ENCODE peak calls at places on chromosomes 2 and 18, in five cellular contexts. B is tibial nerve, T is A549, C is transverse colon, N is sigmoid colon. O is an unnamed sample. For H3K4me1, the result is how much of the 10 kb centered on the place peaks cover.

GRCh38 chr18:78635093-78635800 is 344.4 kb upstream of the SALL3 start:
- DNase-seq in T (no peak), N (no peak), B (no peak), C (no peak), O (no peak)

GRCh38 chr2:177543007-177543760 is 150.6 kb downstream of the AGPS start:
- DNase-seq in N (peak), T (no peak), B (peak), C (no peak), O (no peak)

GRCh38 chr2:181742908-181743722 is 62.8 kb upstream of the NEUROD1 start:
- DNase-seq in B (peak), N (no peak), T (peak), C (peak), O (no peak)

GRCh38 chr2:71672011-71672639 is 218.8 kb downstream of the DYSF start:
- DNase-seq in C (no peak), B (no peak), N (no peak), T (no peak), O (peak)

GRCh38 chr2:112942654-112943002 is 31.7 kb downstream of the IL37 start:
- DNase-seq in N (no peak), C (no peak), T (no peak), B (no peak), O (no peak)

GRCh38 chr2:84816426-84817026 is 64.4 kb downstream of the TRABD2A start:
- DNase-seq in T (no peak), N (no peak), C (no peak), B (no peak), O (no peak)

GRCh38 chr2:142694282-142694681 is 183.2 kb upstream of the KYNU start:
- DNase-seq in C (no peak), N (no peak), T (no peak), B (no peak), O (no peak)

GRCh38 chr2:223459328-223459939 is 142.7 kb downstream of the SCG2 start:
- DNase-seq in B (no peak), C (no peak), T (peak), N (no peak), O (no peak)

GRCh38 chr2:55530539-55531081 is 11.1 kb downstream of the CFAP36 start:
- DNase-seq in C (no peak), N (no peak), T (no peak), B (no peak), O (no peak)

GRCh38 chr2:9809064-9809356 is 34.3 kb upstream of the TAF1B start:
- DNase-seq in B (no peak), T (no peak), C (peak), N (peak), O (no peak)

GRCh38 chr2:174570325-174570958 is 27.2 kb downstream of the WIPF1 start:
- DNase-seq in C (no peak), T (no peak), N (no peak), B (no peak), O (no peak)

GRCh38 chr18:22182884-22183610 is 13.7 kb downstream of the GATA6 start:
- DNase-seq in N (no peak), T (no peak), C (no peak), B (no peak), O (no peak)

GRCh38 chr2:56372071-56372656 is 188.4 kb downstream of the CCDC85A start:
- DNase-seq in T (no peak), B (no peak), C (no peak), N (no peak), O (no peak)

GRCh38 chr2:162058973-162059668 is 14.9 kb downstream of the DPP4 start:
- DNase-seq in B (no peak), T (no peak), C (no peak), N (no peak), O (no peak)

GRCh38 chr2:7886665-7887064 is 795.2 kb upstream of the ID2 start:
- DNase-seq in N (no peak), T (no peak), B (no peak), C (no peak), O (no peak)

GRCh38 chr2:128329607-128330006 is 10.9 kb upstream of the HS6ST1 start:
- DNase-seq in C (no peak), N (no peak), B (no peak), T (no peak), O (no peak)

GRCh38 chr2:190511104-190511503 is 23.4 kb downstream of the NEMP2 start:
- DNase-seq in C (no peak), B (no peak), T (peak), N (no peak), O (no peak)

GRCh38 chr2:33441235-33441810 is 35.1 kb upstream of the RASGRP3 start:
- DNase-seq in B (peak), C (peak), N (peak), T (peak), O (no peak)

GRCh38 chr2:159129807-159130206 is 156.7 kb downstream of the WDSUB1 start:
- DNase-seq in T (no peak), C (no peak), B (no peak), N (no peak), O (peak)
- H3K4me1 ChIP-seq in T (under half), C (under half), B (half or more), N (half or more), O (under half)

GRCh38 chr18:49020129-49020528 is 69.4 kb upstream of the SMAD7 start:
- DNase-seq in T (no peak), N (no peak), B (no peak), C (peak), O (no peak)

GRCh38 chr18:49019446-49020045 is 68.8 kb upstream of the SMAD7 start:
- DNase-seq in T (no peak), C (no peak), B (no peak), N (no peak), O (no peak)

GRCh38 chr18:49020621-49021021 is 69.9 kb upstream of the SMAD7 start:
- DNase-seq in T (no peak), N (no peak), C (peak), B (no peak), O (peak)

GRCh38 chr18:49021433-49022129 is 70.8 kb upstream of the SMAD7 start:
- DNase-seq in T (peak), C (peak), B (no peak), N (no peak), O (peak)

DNA sequence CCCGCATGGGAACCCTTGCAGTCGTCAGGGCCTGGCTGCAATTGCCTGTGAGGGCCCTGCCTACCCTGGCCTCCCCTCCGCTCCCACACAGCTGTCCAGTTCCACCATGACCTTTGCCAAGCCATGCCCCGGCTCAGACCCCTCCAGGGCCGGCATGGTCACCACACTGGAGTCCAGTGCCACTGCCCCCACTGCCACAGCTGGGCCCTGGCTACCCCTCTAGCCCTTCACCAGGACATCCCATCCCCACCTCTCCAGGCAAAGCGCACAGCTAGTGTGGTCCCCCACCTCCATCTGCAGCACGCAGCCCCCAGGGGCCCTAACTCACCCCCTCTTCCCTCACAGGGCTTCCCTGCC is 70.3 kb upstream of the SMAD7 start:
- DNase-seq in C (no peak), N (no peak), T (no peak), B (no peak), O (peak)
- H3K4me3 ChIP-seq in C (no peak), N (no peak), T (no peak), B (no peak), O (peak)

GRCh38 chr2:240760576-240761246 is 59.3 kb downstream of the KIF1A start:
- DNase-seq in T (no peak), N (no peak), C (no peak), B (no peak), O (peak)

GRCh38 chr2:240762249-240762648 is 57.8 kb downstream of the KIF1A start:
- DNase-seq in N (no peak), T (no peak), C (no peak), B (no peak), O (no peak)

GRCh38 chr2:240765007-240765406 is 55.0 kb downstream of the KIF1A start:
- DNase-seq in N (no peak), C (no peak), B (no peak), T (no peak), O (no peak)

GRCh38 chr2:240764605-240765004 is 55.4 kb downstream of the KIF1A start:
- DNase-seq in N (no peak), B (no peak), C (no peak), T (no peak), O (no peak)

GRCh38 chr2:240762971-240763370 is 57.0 kb downstream of the KIF1A start:
- DNase-seq in C (no peak), N (no peak), T (no peak), B (no peak), O (peak)
- TF ChIP-seq EP300 in C (no peak), N (no peak), T (no peak), B (no peak), O (no peak)

GRCh38 chr2:105779394-105779793 is 34.7 kb downstream of the NCK2 start:
- DNase-seq in B (no peak), N (no peak), T (no peak), C (no peak), O (no peak)
- H3K4me1 ChIP-seq in B (under half), N (under half), T (under half), C (under half), O (under half)

GRCh38 chr2:239252433-239253200 is 148.2 kb downstream of the HDAC4 start:
- DNase-seq in B (no peak), C (peak), N (peak), T (no peak), O (peak)
- H3K4me3 ChIP-seq in B (no peak), C (no peak), N (no peak), T (no peak), O (no peak)

DNA sequence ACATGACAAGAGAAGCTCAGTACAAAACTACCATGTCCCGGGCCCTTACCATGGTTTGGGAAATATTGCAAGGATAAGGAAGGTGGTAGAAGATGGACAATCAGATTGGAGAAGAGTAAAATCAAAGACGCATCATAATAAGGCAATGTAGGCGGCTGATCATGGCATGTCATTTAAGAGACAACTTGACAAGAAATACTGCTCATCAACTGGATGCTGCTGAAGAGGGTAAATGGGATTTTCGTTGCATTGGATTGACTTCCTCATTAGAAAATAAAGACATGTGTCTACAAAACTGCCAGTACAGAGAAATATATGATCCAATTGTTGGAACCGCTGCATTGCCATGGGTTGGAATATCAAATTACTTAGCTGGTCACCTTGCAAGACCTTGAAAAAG is 238.3 kb upstream of the NCKAP5 start:
- DNase-seq in N (no peak), C (no peak), T (no peak), B (no peak), O (no peak)
- TF ChIP-seq EP300 in N (no peak), C (no peak), T (no peak), B (no peak), O (no peak)

O was measured in upper lobe of left lung.